ENCODE peak calls at places on chromosomes 12 and 14, in nine cellular contexts. K is CD8-positive, alpha-beta T cell; L is A549; B is substantia nigra; U is nucleus accumbens; Q is AG09309; S is AG08396; Y is activated naive CD4-positive, alpha-beta T cell; T is fibroblast of mammary gland. M is an unnamed sample.

GRCh38 chr12:130702966-130703732 is 12.9 kb downstream of the RIMBP2 start:
- DNase-seq in K (no peak), L (no peak), B (no peak), U (no peak), Q (no peak), S (no peak), Y (no peak), T (no peak), M (no peak)

GRCh38 chr12:112447106-112447505 is 28.4 kb downstream of the PTPN11 start:
- DNase-seq in K (no peak), L (no peak), B (no peak), U (no peak), Q (no peak), S (no peak), Y (no peak), T (no peak), M (no peak)

GRCh38 chr12:77608157-77608755 is 222.4 kb upstream of the NAV3 start:
- DNase-seq in K (no peak), L (no peak), B (no peak), U (no peak), Q (no peak), S (no peak), Y (no peak), T (no peak), M (no peak)

GRCh38 chr14:58875613-58876012 is 237.9 kb downstream of the DACT1 start:
- DNase-seq in K (no peak), L (no peak), B (no peak), U (no peak), Q (no peak), S (no peak), Y (no peak), T (no peak), M (no peak)

GRCh38 chr12:47686645-47687240 is 19.1 kb downstream of the RPAP3 start:
- DNase-seq in K (no peak), L (peak; percentile 66), B (no peak), U (no peak), Q (peak; percentile 27), S (peak; percentile 43), Y (no peak), T (peak; percentile 57), M (peak; percentile 20)

GRCh38 chr14:100806386-100806785 is 19.5 kb upstream of the MEG3 start:
- DNase-seq in K (no peak), L (no peak), B (no peak), U (no peak), Q (no peak), S (no peak), Y (no peak), T (no peak), M (no peak)

GRCh38 chr12:96236221-96236822 is 42.1 kb downstream of the ELK3 start:
- DNase-seq in K (no peak), L (no peak), B (no peak), U (no peak), Q (no peak), S (peak; percentile 27), Y (no peak), T (peak; percentile 94), M (no peak)

GRCh38 chr14:101125313-101125712 is 221.8 kb upstream of the RTL1 start:
- DNase-seq in K (no peak), L (no peak), B (no peak), U (no peak), Q (no peak), S (no peak), Y (no peak), T (no peak), M (no peak)

GRCh38 chr14:37150414-37150813 is 22.0 kb downstream of the SLC25A21 start:
- DNase-seq in K (no peak), L (peak; percentile 50), B (no peak), U (no peak), Q (peak; percentile 11), S (peak; percentile 48), Y (no peak), T (peak; percentile 62), M (no peak)

GRCh38 chr12:3294481-3294911 is 196.5 kb upstream of the PRMT8 start:
- DNase-seq in K (no peak), L (no peak), B (no peak), U (no peak), Q (no peak), S (no peak), Y (no peak), T (no peak), M (no peak)

GRCh38 chr12:55970775-55971174 is 3.1 kb upstream of the RAB5B start:
- DNase-seq in K (no peak), L (no peak), B (no peak), U (no peak), Q (no peak), S (no peak), Y (no peak), T (peak; percentile 80), M (no peak)

GRCh38 chr14:65703996-65704395 is 291.5 kb downstream of the FUT8 start:
- DNase-seq in K (no peak), L (no peak), B (no peak), U (no peak), Q (no peak), S (no peak), Y (no peak), T (peak; percentile 3), M (no peak)

GRCh38 chr12:32312049-32312670 is 87.2 kb upstream of the FGD4 start:
- DNase-seq in K (no peak), L (peak; percentile 80), B (no peak), U (no peak), Q (peak; percentile 55), S (peak; percentile 43), Y (no peak), T (peak; percentile 73), M (peak; percentile 17)

GRCh38 chr14:29463727-29464370 is 463.8 kb downstream of the PRKD1 start:
- DNase-seq in K (no peak), L (no peak), B (no peak), U (no peak), Q (no peak), S (no peak), Y (no peak), T (peak; percentile 45), M (no peak)

GRCh38 chr12:111390894-111391293 is 14.8 kb upstream of the SH2B3 start:
- DNase-seq in K (no peak), L (no peak), B (no peak), U (no peak), Q (no peak), S (no peak), Y (no peak), T (no peak), M (no peak)

M was measured in HuH-7.5.